ENCODE peak calls at places on chromosome 3, in six cellular contexts. E, V, F, I, M and A are unnamed samples.

GRCh38 chr3:18544135-18544534 is 119.0 kb upstream of the SATB1 start:
- DNase-seq in I (no peak), V (no peak), F (no peak), M (no peak), E (no peak), A (no peak)

GRCh38 chr3:172604895-172605646 is 81.8 kb upstream of the TNFSF10 start:
- DNase-seq in F (no peak), I (no peak), E (no peak), V (no peak), M (no peak), A (no peak)

GRCh38 chr3:146589899-146590508 is 15.1 kb downstream of the PLSCR5 start:
- DNase-seq in E (peak), V (no peak), I (no peak), M (no peak), F (peak), A (no peak)

GRCh38 chr3:71629289-71630252 is 46.0 kb upstream of the FOXP1 start:
- DNase-seq in E (no peak), M (no peak), I (peak), F (peak), V (no peak), A (no peak)

GRCh38 chr3:99484871-99485270 is 153.5 kb upstream of the COL8A1 start:
- DNase-seq in V (no peak), F (no peak), E (no peak), I (no peak), M (no peak), A (no peak)

GRCh38 chr3:70824785-70825184 is 512.3 kb upstream of the MDFIC2 start:
- DNase-seq in E (peak), M (no peak), I (no peak), V (no peak), F (no peak), A (no peak)

GRCh38 chr3:65833761-65834505 is 204.8 kb downstream of the MAGI1 start:
- DNase-seq in I (no peak), F (no peak), M (no peak), V (no peak), E (peak), A (no peak)

GRCh38 chr3:37453393-37454391 is 279.3 kb upstream of the LRRFIP2 start:
- DNase-seq in V (no peak), F (no peak), M (no peak), I (peak), E (no peak), A (no peak)

GRCh38 chr3:13114811-13115615 is 41.8 kb upstream of the IQSEC1 start:
- DNase-seq in E (no peak), M (no peak), F (no peak), I (peak), V (no peak), A (no peak)

GRCh38 chr3:11236588-11237461 is 35.4 kb upstream of the ATG7 start:
- DNase-seq in F (peak), E (peak), M (peak), V (peak), I (no peak), A (peak)

GRCh38 chr3:192928720-192929119 is 11.1 kb upstream of the MB21D2 start:
- DNase-seq in M (no peak), V (no peak), I (no peak), E (no peak), F (no peak), A (no peak)

GRCh38 chr3:129226374-129226773 is 23.0 kb upstream of the COPG1 start:
- DNase-seq in I (peak), F (no peak), V (no peak), E (peak), M (no peak), A (no peak)

GRCh38 chr3:143436231-143436930 is 316.8 kb downstream of the CHST2 start:
- DNase-seq in V (no peak), I (no peak), F (no peak), E (no peak), M (no peak), A (no peak)

GRCh38 chr3:53824795-53825194 is 21.4 kb downstream of the CHDH start:
- DNase-seq in I (peak), F (no peak), E (no peak), M (no peak), V (no peak), A (no peak)

GRCh38 chr3:183591881-183592521 is 36.5 kb upstream of the KLHL6 start:
- DNase-seq in I (no peak), E (no peak), V (no peak), M (no peak), F (peak), A (no peak)

GRCh38 chr3:32278714-32279113 is 40.2 kb downstream of the CMTM8 start:
- DNase-seq in E (peak), I (no peak), V (no peak), M (no peak), F (no peak), A (no peak)

GRCh38 chr3:119664850-119665379 is 4.5 kb upstream of the POPDC2 start:
- DNase-seq in I (no peak), E (peak), M (no peak), F (no peak), V (no peak), A (no peak)

GRCh38 chr3:156037356-156037755 is 83.0 kb upstream of the KCNAB1 start:
- DNase-seq in M (no peak), E (no peak), I (no peak), F (no peak), V (no peak), A (no peak)

GRCh38 chr3:127089487-127090145 is 103.3 kb upstream of the PRR23E start:
- DNase-seq in M (no peak), E (no peak), I (no peak), F (no peak), V (no peak), A (no peak)

GRCh38 chr3:172626241-172626640 is 84.6 kb downstream of the NCEH1 start:
- DNase-seq in M (no peak), F (no peak), V (no peak), I (no peak), E (peak), A (no peak)

GRCh38 chr3:7000501-7000900 is 139.6 kb downstream of the GRM7 start:
- DNase-seq in I (no peak), V (no peak), M (no peak), F (no peak), E (no peak), A (no peak)

GRCh38 chr3:185760550-185760949 is 64.3 kb downstream of the IGF2BP2 start:
- DNase-seq in I (no peak), V (no peak), E (no peak), F (no peak), M (no peak), A (no peak)

GRCh38 chr3:175179055-175179454 is 319.9 kb downstream of the NAALADL2 start:
- DNase-seq in E (peak), I (no peak), V (no peak), M (no peak), F (no peak), A (no peak)

GRCh38 chr3:185328324-185329004 is 34.5 kb upstream of the MAP3K13 start:
- DNase-seq in E (no peak), I (no peak), F (no peak), V (no peak), M (no peak), A (no peak)

GRCh38 chr3:69292185-69292584 is 93.7 kb downstream of the FRMD4B start:
- DNase-seq in V (no peak), F (no peak), M (no peak), I (no peak), E (no peak), A (no peak)

GRCh38 chr3:117820900-117821299 is 1111.3 kb downstream of the TUSC7 start:
- DNase-seq in V (no peak), F (no peak), E (no peak), I (no peak), M (no peak), A (no peak)

GRCh38 chr3:123712077-123712860 is 127.4 kb upstream of the HACD2 start:
- DNase-seq in I (no peak), M (no peak), F (no peak), V (no peak), E (no peak), A (no peak)

GRCh38 chr3:146421814-146422748 is 47.3 kb downstream of the PLSCR2 start:
- DNase-seq in I (no peak), M (no peak), F (no peak), V (no peak), E (peak), A (no peak)

GRCh38 chr3:157753753-157754152 is 250.5 kb upstream of the VEPH1 start:
- DNase-seq in E (no peak), F (no peak), V (no peak), M (no peak), I (no peak), A (no peak)

GRCh38 chr3:31925271-31925630 is 55.8 kb downstream of the OSBPL10 start:
- DNase-seq in F (no peak), E (no peak), M (no peak), I (no peak), V (no peak), A (no peak)

GRCh38 chr3:71652786-71653419 is 69.4 kb upstream of the FOXP1 start:
- DNase-seq in V (peak), I (peak), M (no peak), E (peak), F (peak), A (no peak)

GRCh38 chr3:142106536-142106935 is 42.8 kb downstream of the TFDP2 start:
- DNase-seq in E (no peak), M (no peak), V (no peak), F (no peak), I (no peak), A (no peak)

GRCh38 chr3:177124882-177125281 is 72.4 kb downstream of the TBL1XR1 start:
- DNase-seq in I (no peak), E (no peak), F (no peak), M (no peak), V (no peak), A (no peak)